ENCODE peak calls at places on chromosomes 16 and 17, in four cellular contexts. One of them, this sample, is unnamed.
A peak's percentile ranks its signal among the peaks of the same experiment; 100 is the strongest.

GRCh38 chr16:27779719-27780161 is 229.8 kb downstream of the KATNIP start:
- DNase-seq in BJ: no peak
- DNase-seq in right lobe of liver: no peak
- DNase-seq in K562: peak; percentile 78
- DNase-seq in this sample: peak; percentile 55

GRCh38 chr17:41665566-41666335 is 22.9 kb upstream of the EIF1 start:
- DNase-seq in BJ: no peak
- DNase-seq in right lobe of liver: peak; percentile 91
- DNase-seq in K562: peak; percentile 98
- DNase-seq in this sample: peak; percentile 90

GRCh38 chr16:87499189-87499486 is 6.3 kb upstream of the ZCCHC14 start:
- DNase-seq in BJ: peak; percentile 66
- DNase-seq in right lobe of liver: no peak
- DNase-seq in K562: no peak
- DNase-seq in this sample: no peak

GRCh38 chr17:67434061-67434525 is 57.0 kb downstream of the PITPNC1 start:
- DNase-seq in BJ: no peak
- DNase-seq in right lobe of liver: no peak
- DNase-seq in K562: no peak
- DNase-seq in this sample: no peak

GRCh38 chr16:886084-886543 is 84.7 kb downstream of the LMF1 start:
- DNase-seq in BJ: no peak
- DNase-seq in right lobe of liver: peak; percentile 44
- DNase-seq in K562: no peak
- DNase-seq in this sample: peak; percentile 56

GRCh38 chr16:67673712-67674580 is 7.3 kb downstream of the C16orf86 start:
- DNase-seq in BJ: no peak
- DNase-seq in right lobe of liver: peak; percentile 88
- DNase-seq in K562: no peak
- DNase-seq in this sample: peak; percentile 46

GRCh38 chr16:3859875-3860274 is 20.6 kb downstream of the CREBBP start:
- DNase-seq in BJ: no peak
- DNase-seq in right lobe of liver: no peak
- DNase-seq in K562: no peak
- DNase-seq in this sample: no peak

GRCh38 chr17:81727324-81728031 is 15.4 kb downstream of the SLC25A10 start:
- DNase-seq in BJ: no peak
- DNase-seq in right lobe of liver: peak; percentile 84
- DNase-seq in K562: no peak
- DNase-seq in this sample: no peak

GRCh38 chr17:66715745-66716156 is 119.2 kb upstream of the CACNG5 start:
- DNase-seq in BJ: no peak
- DNase-seq in right lobe of liver: no peak
- DNase-seq in K562: no peak
- DNase-seq in this sample: no peak

GRCh38 chr16:34803683-34804416 is 1344.4 kb downstream of the TP53TG3F start:
- DNase-seq in BJ: no peak
- DNase-seq in right lobe of liver: peak; percentile 57
- DNase-seq in K562: no peak
- DNase-seq in this sample: no peak

GRCh38 chr17:11848330-11848729 is 148.9 kb downstream of the ZNF18 start:
- DNase-seq in BJ: no peak
- DNase-seq in right lobe of liver: no peak
- DNase-seq in K562: no peak
- DNase-seq in this sample: no peak

GRCh38 chr17:80892019-80892855 is 99.4 kb upstream of the CHMP6 start:
- DNase-seq in BJ: peak; percentile 93
- DNase-seq in right lobe of liver: no peak
- DNase-seq in K562: peak; percentile 87
- DNase-seq in this sample: peak; percentile 42

GRCh38 chr16:75260856-75261589 is 9.6 kb upstream of the BCAR1 start:
- DNase-seq in BJ: no peak
- DNase-seq in right lobe of liver: no peak
- DNase-seq in K562: no peak
- DNase-seq in this sample: no peak

GRCh38 chr16:72300892-72301291 is 128.9 kb upstream of the PMFBP1 start:
- DNase-seq in BJ: no peak
- DNase-seq in right lobe of liver: no peak
- DNase-seq in K562: no peak
- DNase-seq in this sample: no peak

GRCh38 chr16:84844049-84844350 is 24.2 kb downstream of the CRISPLD2 start:
- DNase-seq in BJ: no peak
- DNase-seq in right lobe of liver: no peak
- DNase-seq in K562: no peak
- DNase-seq in this sample: no peak

GRCh38 chr16:80346160-80346632 is 194.6 kb upstream of the DYNLRB2 start:
- DNase-seq in BJ: no peak
- DNase-seq in right lobe of liver: no peak
- DNase-seq in K562: no peak
- DNase-seq in this sample: no peak

GRCh38 chr17:74971069-74971841 is 1.3 kb downstream of the HID1 start:
- DNase-seq in BJ: no peak
- DNase-seq in right lobe of liver: no peak
- DNase-seq in K562: no peak
- DNase-seq in this sample: no peak
- H3K27me3 ChIP-seq in BJ: peaks cover 9% of the 10 kb centered on the region
- H3K27me3 ChIP-seq in right lobe of liver: no peaks in the 10 kb centered on the region
- H3K27me3 ChIP-seq in K562: no peaks in the 10 kb centered on the region
- H3K27me3 ChIP-seq in this sample: no peaks in the 10 kb centered on the region

GRCh38 chr17:45894022-45894784 is at the start of gene MAPT:
- DNase-seq in BJ: peak; percentile 50
- DNase-seq in right lobe of liver: peak; percentile 94
- DNase-seq in K562: peak; percentile 96
- DNase-seq in this sample: peak; percentile 93

GRCh38 chr17:45893725-45894021 is 681 bp upstream of the MAPT start:
- DNase-seq in BJ: no peak
- DNase-seq in right lobe of liver: no peak
- DNase-seq in K562: no peak
- DNase-seq in this sample: no peak

GRCh38 chr17:45895304-45895968 is 1.1 kb downstream of the MAPT start:
- DNase-seq in BJ: no peak
- DNase-seq in right lobe of liver: no peak
- DNase-seq in K562: no peak
- DNase-seq in this sample: no peak

GRCh38 chr17:45896803-45897693 is 2.7 kb downstream of the MAPT start:
- DNase-seq in BJ: no peak
- DNase-seq in right lobe of liver: no peak
- DNase-seq in K562: no peak
- DNase-seq in this sample: no peak

GRCh38 chr17:45895969-45896793 is 1.8 kb downstream of the MAPT start:
- DNase-seq in BJ: no peak
- DNase-seq in right lobe of liver: no peak
- DNase-seq in K562: no peak
- DNase-seq in this sample: no peak
- H3K27me3 ChIP-seq in BJ: peaks cover 31% of the 10 kb centered on the region
- H3K27me3 ChIP-seq in right lobe of liver: peaks cover 5% of the 10 kb centered on the region
- H3K27me3 ChIP-seq in K562: peaks cover 30% of the 10 kb centered on the region
- H3K27me3 ChIP-seq in this sample: no peaks in the 10 kb centered on the region

GRCh38 chr17:64780096-64781012 is 118.2 kb upstream of the SMURF2 start:
- DNase-seq in BJ: no peak
- DNase-seq in right lobe of liver: peak; percentile 73
- DNase-seq in K562: no peak
- DNase-seq in this sample: peak; percentile 29
- H3K27me3 ChIP-seq in BJ: peaks cover 1% of the 10 kb centered on the region
- H3K27me3 ChIP-seq in right lobe of liver: no peaks in the 10 kb centered on the region
- H3K27me3 ChIP-seq in K562: no peaks in the 10 kb centered on the region
- H3K27me3 ChIP-seq in this sample: no peaks in the 10 kb centered on the region

GRCh38 chr17:31554930-31555329 is 163.5 kb downstream of the RAB11FIP4 start:
- DNase-seq in BJ: no peak
- DNase-seq in right lobe of liver: no peak
- DNase-seq in K562: no peak
- DNase-seq in this sample: no peak
- H3K27me3 ChIP-seq in BJ: no peaks in the 10 kb centered on the region
- H3K27me3 ChIP-seq in right lobe of liver: no peaks in the 10 kb centered on the region
- H3K27me3 ChIP-seq in K562: peaks cover 7% of the 10 kb centered on the region
- H3K27me3 ChIP-seq in this sample: no peaks in the 10 kb centered on the region

GRCh38 chr17:79720705-79721295 is 9.9 kb upstream of the ENPP7 start:
- DNase-seq in BJ: no peak
- DNase-seq in right lobe of liver: no peak
- DNase-seq in K562: no peak
- DNase-seq in this sample: no peak
- H3K27me3 ChIP-seq in BJ: no peaks in the 10 kb centered on the region
- H3K27me3 ChIP-seq in right lobe of liver: no peaks in the 10 kb centered on the region
- H3K27me3 ChIP-seq in K562: peaks cover 15% of the 10 kb centered on the region
- H3K27me3 ChIP-seq in this sample: no peaks in the 10 kb centered on the region

GRCh38 chr16:85996843-85997242 is 97.9 kb downstream of the IRF8 start:
- DNase-seq in BJ: no peak
- DNase-seq in right lobe of liver: no peak
- DNase-seq in K562: no peak
- DNase-seq in this sample: no peak
- H3K27me3 ChIP-seq in BJ: peaks cover 31% of the 10 kb centered on the region
- H3K27me3 ChIP-seq in right lobe of liver: no peaks in the 10 kb centered on the region
- H3K27me3 ChIP-seq in K562: peaks cover 35% of the 10 kb centered on the region
- H3K27me3 ChIP-seq in this sample: no peaks in the 10 kb centered on the region